ENCODE peak calls at places on chromosomes 6 and 20, in four cellular contexts. B, M, X and E are unnamed samples.

GRCh38 chr6:83055366-83055964 is 10.2 kb downstream of the UBE3D start:
- DNase-seq in B (peak), M (peak), X (peak), E (peak)

GRCh38 chr6:56293756-56294155 is 46.4 kb upstream of the COL21A1 start:
- DNase-seq in M (no peak), X (no peak), B (no peak), E (no peak)

GRCh38 chr6:157049126-157049525 is 271.9 kb downstream of the ARID1B start:
- DNase-seq in X (no peak), B (no peak), M (no peak), E (no peak)

GRCh38 chr6:89527634-89528033 is 94.7 kb downstream of the ANKRD6 start:
- DNase-seq in B (peak), X (no peak), M (no peak), E (no peak)

GRCh38 chr20:44615876-44616603 is 33.7 kb downstream of the PKIG start:
- DNase-seq in B (no peak), X (no peak), M (no peak), E (no peak)

GRCh38 chr20:12925214-12925755 is 83.5 kb upstream of the SPTLC3 start:
- DNase-seq in X (peak), B (peak), M (peak), E (no peak)

GRCh38 chr20:13995841-13996240 is 525 bp downstream of the MACROD2 start:
- DNase-seq in M (no peak), X (peak), B (no peak), E (no peak)

GRCh38 chr20:11204926-11205768 is 531.3 kb upstream of the JAG1 start:
- DNase-seq in M (peak), B (no peak), X (peak), E (no peak)

GRCh38 chr6:155419161-155419560 is 36.5 kb downstream of the NOX3 start:
- DNase-seq in X (no peak), M (no peak), B (no peak), E (no peak)

GRCh38 chr6:33112148-33112547 is 36.4 kb downstream of the HLA-DPB1 start:
- DNase-seq in M (peak), X (no peak), B (peak), E (peak)

GRCh38 chr6:110581682-110582081 is 105.3 kb upstream of the SLC22A16 start:
- DNase-seq in B (no peak), M (no peak), X (no peak), E (no peak)

GRCh38 chr6:90160013-90160412 is 136.6 kb downstream of the BACH2 start:
- DNase-seq in B (no peak), X (no peak), M (no peak), E (no peak)

GRCh38 chr6:131116755-131117360 is 18.4 kb upstream of the AKAP7 start:
- DNase-seq in B (peak), X (no peak), M (peak), E (peak)

GRCh38 chr6:104589940-104590339 is 269.8 kb downstream of the HACE1 start:
- DNase-seq in X (no peak), B (no peak), M (no peak), E (no peak)

GRCh38 chr20:20463933-20464374 is 96.0 kb downstream of the INSM1 start:
- DNase-seq in B (no peak), X (no peak), M (no peak), E (peak)

GRCh38 chr6:100126682-100127484 is 132.9 kb upstream of the MCHR2 start:
- DNase-seq in M (no peak), B (no peak), X (no peak), E (no peak)

GRCh38 chr20:25057234-25058050 is 497 bp downstream of the ACSS1 start:
- DNase-seq in M (peak), B (peak), X (peak), E (peak)

GRCh38 chr20:64119681-64120341 is 12.4 kb upstream of the NPBWR2 start:
- DNase-seq in M (no peak), B (peak), X (no peak), E (no peak)